ENCODE peak calls at places on chromosomes 12 and 14, in four cellular contexts. O, S, G and R are unnamed samples.

GRCh38 chr12:124294686-124295315 is at the start of gene RFLNA:
- DNase-seq in S (peak; percentile 78), G (peak; percentile 78), O (no peak), R (peak; percentile 42)

GRCh38 chr12:104213952-104214351 is 1.6 kb upstream of the TXNRD1 start:
- DNase-seq in G (peak; percentile 58), O (peak; percentile 96), S (no peak), R (peak; percentile 36)

GRCh38 chr14:35878272-35879140 is 52.4 kb downstream of the BRMS1L start:
- DNase-seq in S (no peak), G (no peak), O (peak; percentile 93), R (peak; percentile 89)

GRCh38 chr12:219891-220352 is 6.0 kb upstream of the SLC6A12 start:
- DNase-seq in S (peak; percentile 96), O (peak; percentile 35), G (peak; percentile 91), R (peak; percentile 16)

GRCh38 chr14:101855958-101856357 is 94.4 kb downstream of the PPP2R5C start:
- DNase-seq in S (no peak), G (no peak), O (no peak), R (no peak)

GRCh38 chr14:54172562-54172961 is 215.9 kb upstream of the BMP4 start:
- DNase-seq in S (no peak), O (no peak), G (no peak), R (no peak)

GRCh38 chr12:6547987-6548386 is 7.9 kb downstream of the IFFO1 start:
- DNase-seq in G (no peak), S (no peak), O (peak; percentile 89), R (peak; percentile 76)

GRCh38 chr12:115511971-115512370 is 765.5 kb downstream of the MED13L start:
- DNase-seq in O (no peak), S (peak; percentile 12), G (no peak), R (no peak)

GRCh38 chr14:95741051-95741490 is 27.1 kb upstream of the TCL1A start:
- DNase-seq in S (no peak), O (no peak), G (no peak), R (no peak)

GRCh38 chr14:69539631-69540410 is 34.9 kb downstream of the CCDC177 start:
- DNase-seq in O (peak; percentile 56), S (no peak), G (no peak), R (no peak)

GRCh38 chr12:48795550-48796455 is 6.9 kb upstream of the ADCY6 start:
- DNase-seq in O (peak; percentile 75), S (peak; percentile 94), G (peak; percentile 88), R (peak; percentile 84)

GRCh38 chr12:124032265-124032886 is 59.4 kb downstream of the ZNF664 start:
- DNase-seq in G (peak; percentile 83), S (peak; percentile 79), O (peak; percentile 71), R (peak; percentile 59)

GRCh38 chr14:22588419-22589095 is 467 bp downstream of the DAD1 start:
- DNase-seq in G (no peak), O (no peak), S (no peak), R (no peak)

GRCh38 chr12:112408621-112409020 is 784 bp downstream of the RPL6 start:
- DNase-seq in S (no peak), G (no peak), O (no peak), R (no peak)

GRCh38 chr12:66107451-66107915 is 23.1 kb downstream of the LLPH start:
- DNase-seq in S (peak; percentile 98), O (peak; percentile 94), G (peak; percentile 58), R (peak; percentile 89)

GRCh38 chr14:77124345-77125274 is 17.0 kb downstream of the ZDHHC22 start:
- DNase-seq in S (peak; percentile 62), O (peak; percentile 16), G (peak; percentile 92), R (peak; percentile 53)

GRCh38 chr14:70005281-70005805 is 126.1 kb downstream of the SMOC1 start:
- DNase-seq in S (no peak), G (no peak), O (no peak), R (no peak)

GRCh38 chr14:36022765-36023415 is 153.6 kb downstream of the PTCSC3 start:
- DNase-seq in G (no peak), O (no peak), S (no peak), R (no peak)

GRCh38 chr12:41619705-41620104 is 431.6 kb downstream of the PDZRN4 start:
- DNase-seq in O (no peak), S (peak; percentile 17), G (no peak), R (no peak)

GRCh38 chr14:101552786-101553231 is 8.5 kb upstream of the DIO3 start:
- DNase-seq in O (no peak), G (no peak), S (no peak), R (no peak)

GRCh38 chr14:44785096-44785495 is 176.7 kb downstream of the KLHL28 start:
- DNase-seq in O (peak; percentile 11), G (no peak), S (no peak), R (no peak)

GRCh38 chr12:107912421-107913004 is 138.0 kb downstream of the ASCL4 start:
- DNase-seq in S (peak; percentile 86), G (peak; percentile 69), O (no peak), R (peak; percentile 30)

GRCh38 chr14:85243306-85243705 is 286.6 kb upstream of the FLRT2 start:
- DNase-seq in O (no peak), G (no peak), S (no peak), R (no peak)

GRCh38 chr14:85247071-85247470 is 282.9 kb upstream of the FLRT2 start:
- DNase-seq in G (no peak), S (no peak), O (no peak), R (no peak)

GRCh38 chr14:85235868-85236267 is 294.1 kb upstream of the FLRT2 start:
- DNase-seq in G (no peak), O (no peak), S (no peak), R (peak; percentile 24)

GRCh38 chr14:85241022-85241880 is 288.7 kb upstream of the FLRT2 start:
- DNase-seq in G (no peak), O (no peak), S (no peak), R (peak; percentile 61)
- H3K4me2 ChIP-seq in G (no peak overlapping the region), O (no peak overlapping the region), S (no peak overlapping the region), R (peak overlapping the region; percentile 95)

GRCh38 chr14:105864651-105865265 is 338.4 kb downstream of the TMEM121 start:
- DNase-seq in G (no peak), O (no peak), S (no peak), R (no peak)
- H3K4me2 ChIP-seq in G (no peak overlapping the region), O (no peak overlapping the region), S (no peak overlapping the region), R (no peak overlapping the region)

DNA sequence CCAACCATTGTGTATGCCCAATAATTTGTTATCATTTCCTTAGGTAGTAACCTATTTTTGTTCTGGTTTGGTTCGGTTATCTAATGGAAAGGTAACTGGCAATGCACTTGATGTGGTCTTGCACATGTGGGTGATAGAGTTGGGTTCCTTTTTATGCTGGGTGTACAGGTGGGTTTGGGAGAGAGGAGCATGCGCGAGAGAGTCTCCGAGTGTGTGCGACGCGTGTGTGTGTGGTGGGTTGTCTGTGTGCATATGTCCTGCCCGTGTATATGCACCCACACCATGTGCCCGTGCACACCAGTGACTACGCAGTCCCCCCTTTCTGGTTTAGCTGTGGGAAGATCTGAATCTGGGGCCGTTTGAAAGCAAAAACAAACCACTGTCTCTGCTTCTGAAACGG is 102.6 kb upstream of the FKBP4 start:
- DNase-seq in S (no peak), G (no peak), O (no peak), R (no peak)
- H3K4me2 ChIP-seq in S (peak overlapping the region; percentile 96), G (no peak overlapping the region), O (no peak overlapping the region), R (peak overlapping the region; percentile 72)

GRCh38 chr12:32515137-32515860 is 115.9 kb downstream of the FGD4 start:
- DNase-seq in O (no peak), G (no peak), S (no peak), R (no peak)
- H3K4me2 ChIP-seq in O (no peak overlapping the region), G (no peak overlapping the region), S (no peak overlapping the region), R (no peak overlapping the region)

GRCh38 chr12:45223868-45224267 is 8.0 kb downstream of the ANO6 start:
- DNase-seq in G (no peak), S (no peak), O (no peak), R (no peak)
- H3K4me2 ChIP-seq in G (no peak overlapping the region), S (no peak overlapping the region), O (no peak overlapping the region), R (no peak overlapping the region)

GRCh38 chr14:91244501-91244901 is at the start of gene GPR68:
- DNase-seq in G (peak; percentile 79), S (peak; percentile 61), O (peak; percentile 73), R (no peak)
- H3K4me2 ChIP-seq in G (peak within 1 kb of the TSS; percentile 41), S (no peak within 1 kb of the TSS), O (peak within 1 kb of the TSS; percentile 45), R (peak within 1 kb of the TSS; percentile 28)